ENCODE peak calls at places on chromosomes 4 and X, in seven cellular contexts. G is fibroblast of villous mesenchyme; H is ovary; Q is CD8-positive, alpha-beta T cell; O is IMR-90; I is A549; A is brain microvascular endothelial cell. J is an unnamed sample.

GRCh38 chrX:132433001-132433400 is 55.8 kb downstream of the MBNL3 start:
- DNase-seq in G (no peak), H (no peak), Q (no peak), O (no peak), I (no peak), A (no peak), J (peak; percentile 8)

GRCh38 chr4:54281060-54281781 is 52.1 kb downstream of the PDGFRA start:
- DNase-seq in G (peak; percentile 91), H (peak; percentile 64), Q (no peak), O (peak; percentile 93), I (no peak), A (peak; percentile 84), J (peak; percentile 78)

GRCh38 chr4:99323761-99324160 is 2.6 kb upstream of the ADH1B start:
- DNase-seq in G (peak; percentile 66), H (no peak), Q (no peak), O (peak; percentile 46), I (no peak), A (no peak), J (peak; percentile 89)

GRCh38 chr4:11436673-11437072 is 8.0 kb upstream of the HS3ST1 start:
- DNase-seq in G (no peak), H (no peak), Q (no peak), O (no peak), I (no peak), A (no peak), J (no peak)

GRCh38 chrX:11504234-11504633 is 161.5 kb downstream of the ARHGAP6 start:
- DNase-seq in G (no peak), H (no peak), Q (no peak), O (no peak), I (no peak), A (no peak), J (no peak)

GRCh38 chr4:34181311-34181808 is 2063.0 kb downstream of the ARAP2 start:
- DNase-seq in G (peak; percentile 91), H (no peak), Q (no peak), O (peak; percentile 91), I (peak; percentile 4), A (peak; percentile 32), J (peak; percentile 90)

GRCh38 chr4:19999775-20000414 is 251.8 kb upstream of the SLIT2 start:
- DNase-seq in G (no peak), H (no peak), Q (no peak), O (no peak), I (no peak), A (no peak), J (no peak)

GRCh38 chr4:79528241-79528706 is 120.2 kb upstream of the GK2 start:
- DNase-seq in G (peak; percentile 2), H (no peak), Q (no peak), O (no peak), I (no peak), A (no peak), J (peak; percentile 2)

GRCh38 chr4:24056258-24056657 is 166.4 kb upstream of the PPARGC1A start:
- DNase-seq in G (no peak), H (no peak), Q (no peak), O (no peak), I (no peak), A (no peak), J (no peak)

GRCh38 chrX:20225488-20225833 is 41.2 kb downstream of the RPS6KA3 start:
- DNase-seq in G (no peak), H (no peak), Q (no peak), O (no peak), I (no peak), A (no peak), J (no peak)

GRCh38 chr4:140213116-140213515 is 59.1 kb upstream of the MAML3 start:
- DNase-seq in G (peak; percentile 49), H (no peak), Q (no peak), O (no peak), I (no peak), A (no peak), J (peak; percentile 30)

GRCh38 chrX:15594371-15594770 is 6.4 kb downstream of the ACE2 start:
- DNase-seq in G (no peak), H (no peak), Q (no peak), O (no peak), I (no peak), A (no peak), J (no peak)

GRCh38 chrX:16429391-16429790 is 220.6 kb upstream of the S100G start:
- DNase-seq in G (no peak), H (no peak), Q (no peak), O (peak; percentile 37), I (no peak), A (no peak), J (no peak)

GRCh38 chrX:50865311-50865710 is 45.2 kb upstream of the BMP15 start:
- DNase-seq in G (no peak), H (no peak), Q (no peak), O (no peak), I (no peak), A (no peak), J (no peak)

GRCh38 chr4:61521451-61521850 is 321.3 kb downstream of the ADGRL3 start:
- DNase-seq in G (no peak), H (no peak), Q (no peak), O (no peak), I (no peak), A (peak; percentile 73), J (no peak)

GRCh38 chrX:64580035-64580434 is 184.8 kb upstream of the MTMR8 start:
- DNase-seq in G (no peak), H (no peak), Q (no peak), O (no peak), I (no peak), A (no peak), J (no peak)

GRCh38 chrX:56233682-56234081 is 1.5 kb downstream of the KLF8 start:
- DNase-seq in G (peak; percentile 25), H (peak; percentile 65), Q (no peak), O (no peak), I (no peak), A (no peak), J (peak; percentile 3)

GRCh38 chr4:28117067-28117756 is 1256.6 kb downstream of the STIM2 start:
- DNase-seq in G (no peak), H (no peak), Q (no peak), O (no peak), I (no peak), A (no peak), J (no peak)
- H3K4me3 ChIP-seq in G (peak overlapping the region; percentile 51), H (no peak overlapping the region), Q (no peak overlapping the region), O (no peak overlapping the region), I (no peak overlapping the region), A (no peak overlapping the region), J (peak overlapping the region; percentile 13)

DNA sequence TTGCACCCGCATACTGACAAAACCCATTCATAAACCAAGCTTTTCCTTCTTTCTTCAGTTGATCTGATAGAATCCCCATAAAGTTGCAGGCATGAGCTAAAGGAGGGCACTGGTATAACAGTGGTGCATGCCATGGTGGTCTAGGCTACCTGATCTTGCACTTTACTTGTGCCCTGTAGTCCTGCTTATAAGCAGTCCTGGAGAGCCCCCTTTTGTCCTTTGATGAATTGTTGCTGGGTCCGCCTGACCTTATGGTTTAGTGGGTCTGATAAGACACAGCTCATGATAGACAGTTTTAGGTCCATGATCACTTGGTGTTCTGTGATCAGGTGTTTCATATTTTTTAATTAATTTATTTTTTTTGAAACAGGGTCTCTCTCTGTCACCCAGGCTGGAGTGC is 19.7 kb downstream of the CCDC160 start:
- DNase-seq in G (no peak), H (no peak), Q (no peak), O (no peak), I (no peak), A (no peak), J (no peak)
- TF ChIP-seq CTCF in G (no peak), H (no peak), Q (no peak), O (no peak), I (no peak), A (no peak), J (no peak)

DNA sequence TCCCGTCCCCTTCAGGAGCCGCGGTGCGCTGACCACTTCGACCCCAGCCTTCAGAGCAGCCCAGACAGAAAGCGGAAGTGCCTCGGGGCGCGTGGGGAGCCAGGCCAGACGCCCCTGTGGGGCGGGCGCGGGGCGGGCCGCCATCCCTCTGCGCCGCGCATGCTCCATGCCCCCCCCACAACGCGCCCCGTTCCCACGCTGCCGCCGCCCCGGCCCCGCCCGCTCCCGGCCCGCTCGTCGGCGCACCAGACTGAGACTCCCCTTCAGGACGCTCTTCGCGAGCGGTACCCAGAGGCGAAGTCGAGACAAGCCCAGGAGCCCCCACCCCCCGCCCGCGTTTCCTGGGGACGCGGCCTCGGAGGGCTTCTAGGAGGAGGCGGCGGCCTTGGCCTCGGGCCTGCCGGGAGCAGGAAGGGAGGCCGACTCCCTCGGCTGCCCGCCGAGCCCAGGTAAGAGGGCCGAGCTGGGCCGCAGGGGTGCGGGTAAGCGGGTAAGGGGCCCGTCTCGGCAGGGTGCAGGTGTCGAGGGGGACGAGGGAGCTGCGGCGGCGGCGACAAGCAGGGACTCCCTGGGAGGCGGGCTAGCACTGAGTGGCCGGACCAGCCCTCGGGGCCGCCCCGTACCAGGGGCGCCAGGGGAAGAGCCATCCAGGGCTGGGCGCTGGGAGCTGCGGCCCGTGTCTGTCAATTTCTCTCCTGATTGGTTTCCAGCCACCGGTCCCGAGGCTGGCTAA is at the start of gene ZFP92:
- DNase-seq in G (peak; percentile 12), H (peak; percentile 63), Q (peak; percentile 59), O (no peak), I (no peak), A (no peak), J (peak; percentile 4)
- H3K4me3 ChIP-seq in G (peak within 1 kb of the TSS; percentile 58), H (peak within 1 kb of the TSS; percentile 52), Q (peak within 1 kb of the TSS; percentile 33), O (peak within 1 kb of the TSS; percentile 34), I (peak within 1 kb of the TSS; percentile 50), A (peak within 1 kb of the TSS; percentile 46), J (peak within 1 kb of the TSS; percentile 54)

GRCh38 chr4:18021720-18022571 is at the start of gene LCORL:
- DNase-seq in G (peak; percentile 94), H (peak; percentile 94), Q (peak; percentile 89), O (peak; percentile 95), I (peak; percentile 70), A (peak; percentile 96), J (peak; percentile 98)

GRCh38 chr4:18022572-18023039 is 1.1 kb upstream of the LCORL start:
- DNase-seq in G (no peak), H (no peak), Q (no peak), O (peak; percentile 5), I (no peak), A (no peak), J (peak; percentile 23)

GRCh38 chr4:18021470-18021719 is 160 bp downstream of the LCORL start:
- DNase-seq in G (no peak), H (no peak), Q (no peak), O (peak; percentile 20), I (no peak), A (peak; percentile 13), J (no peak)

GRCh38 chr4:18020145-18020670 is 1.3 kb downstream of the LCORL start:
- DNase-seq in G (peak; percentile 17), H (peak; percentile 31), Q (no peak), O (peak; percentile 12), I (no peak), A (no peak), J (peak; percentile 15)

DNA sequence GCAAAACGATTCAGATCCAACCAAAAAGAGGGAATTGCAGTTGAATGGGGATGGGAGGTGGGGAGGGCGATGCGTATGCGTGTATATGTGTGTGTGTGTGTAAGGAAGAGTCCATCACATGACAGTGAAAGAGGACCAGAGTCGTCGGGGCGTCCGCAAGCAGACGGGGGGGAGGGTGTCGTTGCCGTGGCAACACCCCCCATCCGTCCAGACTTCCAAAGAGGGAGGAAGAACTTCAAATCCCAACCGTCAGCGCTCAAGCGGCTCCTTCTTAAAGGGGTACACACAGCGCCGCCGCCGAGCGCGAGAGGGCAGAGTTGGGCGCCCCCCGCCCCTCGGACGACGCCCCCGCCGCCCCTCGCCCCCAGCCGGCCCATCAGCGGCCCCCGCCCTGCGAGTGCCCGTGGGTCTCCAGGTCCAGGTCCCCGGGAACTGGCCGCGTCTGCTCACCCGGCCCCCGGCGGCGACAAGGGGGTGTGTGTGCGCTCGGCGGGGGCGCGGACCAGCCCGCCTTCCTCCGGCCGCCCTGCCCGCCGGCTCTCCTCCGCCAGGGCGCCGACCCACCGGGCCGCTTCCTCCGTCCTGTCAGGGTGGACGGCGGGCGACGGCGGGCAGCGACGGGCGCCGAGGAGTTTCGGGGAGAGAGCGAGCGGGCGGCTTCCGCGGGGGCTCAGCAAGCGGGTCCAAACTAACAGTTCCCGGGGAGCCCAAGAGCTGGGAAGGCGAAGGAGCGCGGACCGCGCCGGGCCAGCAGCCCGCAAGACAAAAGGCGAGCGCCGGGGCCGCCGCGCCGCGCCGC is 685 bp downstream of the LCORL start:
- DNase-seq in G (peak; percentile 82), H (peak; percentile 77), Q (peak; percentile 60), O (peak; percentile 83), I (peak; percentile 44), A (peak; percentile 77), J (peak; percentile 84)
- TF ChIP-seq CTCF in G (no peak), H (no peak), Q (no peak), O (no peak), I (no peak), A (no peak), J (no peak)

J was measured in choroid plexus epithelial cell.